ENCODE peak calls at places on chromosomes 12 and 14, in five cellular contexts. I is H9, E is mesenchymal stem cell, T is mesendoderm, U is IMR-90. O is an unnamed sample.

GRCh38 chr14:22845103-22845394 is 8.7 kb downstream of the MMP14 start:
- DNase-seq in E (no peak), U (no peak), I (no peak), T (no peak), O (no peak)

GRCh38 chr14:50452285-50452684 is 55.6 kb upstream of the CDKL1 start:
- DNase-seq in T (no peak), E (no peak), I (no peak), U (peak), O (no peak)

GRCh38 chr12:108627134-108627920 is 6.4 kb downstream of the SELPLG start:
- DNase-seq in U (no peak), E (no peak), T (no peak), I (no peak), O (no peak)

GRCh38 chr14:90228478-90228877 is 27.9 kb upstream of the PSMC1 start:
- DNase-seq in U (no peak), I (no peak), E (no peak), T (no peak), O (no peak)

GRCh38 chr12:4274396-4274959 is 916 bp downstream of the CCND2 start:
- DNase-seq in I (peak), T (no peak), E (peak), U (no peak), O (no peak)

GRCh38 chr14:32259368-32260013 is 56.4 kb upstream of the RNU6-8 start:
- DNase-seq in U (peak), T (peak), E (peak), I (peak), O (no peak)

GRCh38 chr12:4276524-4277204 is 3.1 kb downstream of the CCND2 start:
- DNase-seq in U (peak), E (peak), T (peak), I (peak), O (peak)

GRCh38 chr14:69260979-69261605 is 1.1 kb downstream of the GALNT16 start:
- DNase-seq in E (no peak), I (peak), U (no peak), T (peak), O (no peak)

GRCh38 chr12:43737646-43738045 is 20.9 kb downstream of the PUS7L start:
- DNase-seq in T (no peak), U (peak), I (no peak), E (peak), O (no peak)

GRCh38 chr14:105485720-105486332 is 860 bp upstream of the CRIP1 start:
- DNase-seq in I (peak), T (peak), U (no peak), E (peak), O (no peak)

GRCh38 chr14:93974833-93975232 is 1.5 kb downstream of the ASB2 start:
- DNase-seq in T (no peak), U (no peak), I (no peak), E (no peak), O (no peak)

GRCh38 chr14:58315606-58316005 is 17.3 kb downstream of the ARID4A start:
- DNase-seq in U (peak), T (no peak), I (no peak), E (no peak), O (no peak)

GRCh38 chr12:105672576-105672975 is 342.1 kb downstream of the C12orf75 start:
- DNase-seq in T (no peak), I (no peak), E (peak), U (no peak), O (no peak)

GRCh38 chr12:108000111-108000510 is 129.0 kb upstream of the WSCD2 start:
- DNase-seq in E (no peak), T (no peak), I (no peak), U (no peak), O (no peak)

GRCh38 chr14:67393689-67394088 is 18.3 kb downstream of the PLEK2 start:
- DNase-seq in I (no peak), U (no peak), E (no peak), T (no peak), O (no peak)

DNA sequence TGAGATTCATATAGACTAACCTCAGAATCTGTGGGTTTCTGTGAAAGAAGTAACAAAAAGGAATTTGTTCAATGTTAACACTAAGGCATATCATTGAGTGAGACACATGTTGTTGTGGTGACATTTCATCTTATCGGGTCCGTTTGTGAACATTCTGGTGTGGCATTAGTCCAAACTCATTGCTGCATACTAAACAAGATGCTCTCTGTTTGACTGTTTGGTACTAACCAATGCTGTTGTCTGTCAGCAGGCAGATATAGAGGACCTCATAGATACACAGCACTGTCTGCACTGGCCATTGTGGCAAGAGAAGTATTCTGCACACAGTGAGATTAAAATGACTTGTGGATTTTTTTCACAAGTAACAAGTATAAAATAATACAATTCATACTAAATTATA is 41.2 kb downstream of the SLC25A21 start:
- DNase-seq in U (no peak), T (no peak), E (no peak), I (no peak), O (no peak)
- H4K8ac ChIP-seq in U (no peak), T (no peak), E (no peak), I (no peak), O (no peak)

GRCh38 chr12:15636060-15636890 is 152.9 kb downstream of the EPS8 start:
- DNase-seq in I (no peak), E (no peak), T (peak), U (no peak), O (no peak)

GRCh38 chr12:15632708-15633107 is 156.5 kb downstream of the EPS8 start:
- DNase-seq in I (no peak), T (no peak), E (no peak), U (no peak), O (no peak)

GRCh38 chr12:15631007-15631715 is 158.0 kb downstream of the EPS8 start:
- DNase-seq in T (no peak), E (no peak), U (no peak), I (no peak), O (no peak)

GRCh38 chr12:15634010-15634676 is 155.0 kb downstream of the EPS8 start:
- DNase-seq in E (peak), U (peak), I (no peak), T (no peak), O (no peak)

DNA sequence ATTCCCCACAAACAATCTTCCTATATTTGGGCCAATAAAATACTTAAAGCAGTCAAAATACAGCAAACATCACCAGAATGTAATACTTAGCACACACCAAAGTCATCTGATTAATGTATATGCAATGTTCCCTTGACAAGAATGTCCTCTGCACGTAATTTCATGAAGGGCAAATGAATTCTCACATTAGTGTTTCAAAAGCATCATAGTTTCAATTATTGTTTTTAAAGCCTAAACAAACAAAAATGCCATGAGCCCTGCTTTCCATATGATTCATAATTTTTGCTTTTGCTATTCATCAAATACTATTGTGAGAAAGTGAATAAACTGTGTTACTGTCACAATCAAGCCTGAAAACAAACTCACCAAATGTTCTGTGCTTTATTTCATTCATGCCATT is 156.0 kb downstream of the EPS8 start:
- DNase-seq in T (no peak), U (no peak), E (no peak), I (no peak), O (no peak)
- H4K8ac ChIP-seq in T (no peak), U (no peak), E (no peak), I (no peak), O (no peak)

DNA sequence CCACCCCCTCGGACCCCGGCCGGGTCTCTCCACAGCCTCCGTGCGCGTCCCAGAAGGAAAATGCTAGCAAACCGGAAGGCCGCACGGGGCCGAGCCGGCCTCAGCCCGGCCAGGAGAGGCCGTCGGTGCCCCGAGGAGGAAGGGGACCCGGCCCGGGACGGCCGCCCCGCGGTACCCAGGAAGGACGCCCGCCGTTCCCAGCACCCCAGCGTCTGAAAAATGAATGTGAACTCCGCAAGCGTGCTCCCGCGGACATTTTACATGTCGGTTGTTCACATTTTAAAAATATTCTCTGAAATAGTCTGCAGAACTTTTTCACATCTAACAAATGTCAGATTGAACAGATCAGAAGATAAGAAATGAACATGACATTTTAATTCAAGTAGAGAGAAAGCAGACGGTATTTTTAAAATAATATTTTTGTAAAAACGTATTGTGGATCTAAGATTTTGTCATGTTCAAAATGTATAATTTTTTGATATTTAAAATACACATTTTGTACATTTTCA is 101.8 kb upstream of the DIO3 start:
- DNase-seq in I (peak), T (no peak), U (no peak), E (no peak), O (no peak)
- H4K8ac ChIP-seq in I (no peak), T (no peak), U (no peak), E (no peak), O (peak)

GRCh38 chr14:64879635-64880381 is at the start of gene SPTB:
- DNase-seq in U (no peak), T (peak), I (peak), E (peak), O (peak)

GRCh38 chr14:64873506-64874220 is 6.0 kb downstream of the SPTB start:
- DNase-seq in U (peak), E (peak), T (no peak), I (no peak), O (no peak)

GRCh38 chr14:64875350-64875749 is 4.4 kb downstream of the SPTB start:
- DNase-seq in I (no peak), T (no peak), E (no peak), U (no peak), O (no peak)

GRCh38 chr14:64880382-64881121 is 845 bp upstream of the SPTB start:
- DNase-seq in I (peak), T (peak), U (no peak), E (peak), O (no peak)

GRCh38 chr14:64878775-64879634 is 702 bp downstream of the SPTB start:
- DNase-seq in E (peak), T (peak), I (peak), U (no peak), O (peak)
- H4K8ac ChIP-seq in E (no peak), T (no peak), I (no peak), U (no peak), O (no peak)

DNA sequence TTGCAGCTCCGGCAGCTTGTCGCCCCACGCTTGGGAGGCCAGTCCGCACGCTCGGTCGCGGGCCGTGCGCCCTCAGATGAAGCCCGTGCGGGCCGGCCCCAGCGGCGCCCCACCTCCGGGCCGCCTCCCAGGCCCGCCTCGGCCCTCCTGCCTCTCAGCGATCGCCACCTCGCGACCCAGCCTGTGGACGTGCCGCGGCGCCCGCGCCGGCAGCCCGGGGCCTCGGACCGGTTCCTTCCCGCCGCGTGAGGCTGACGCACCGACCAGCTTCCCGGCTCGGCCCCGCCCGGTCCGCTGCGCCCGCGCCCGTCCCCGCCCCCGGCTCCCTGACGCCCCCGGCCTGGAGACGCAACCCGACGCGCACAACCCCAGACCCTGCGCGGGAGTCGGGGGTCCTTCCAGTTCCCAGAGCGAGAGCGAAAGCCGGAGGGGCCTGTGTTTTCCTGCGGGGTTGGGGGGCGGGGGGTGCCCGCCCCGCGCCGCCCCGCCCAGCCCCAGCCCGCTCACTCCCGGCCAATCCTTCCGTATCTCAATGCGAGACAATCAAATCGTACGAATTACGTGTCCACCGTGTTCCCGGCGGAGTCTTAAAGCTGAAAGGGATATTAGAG is at the start of gene ERO1A:
- DNase-seq in U (peak), I (peak), T (peak), E (peak), O (peak)
- H4K8ac ChIP-seq in U (peak), I (no peak), T (peak), E (peak), O (peak)

GRCh38 chr14:24232121-24232644 is at the start of gene NEDD8:
- DNase-seq in T (peak), I (peak), E (peak), U (peak), O (peak)

GRCh38 chr14:24232645-24233537 is at the start of gene GMPR2:
- DNase-seq in I (no peak), U (no peak), T (no peak), E (peak), O (no peak)

GRCh38 chr14:24233538-24233866 is 773 bp downstream of the GMPR2 start:
- DNase-seq in I (no peak), E (no peak), T (peak), U (no peak), O (no peak)

GRCh38 chr14:24228902-24229301 is 3.3 kb downstream of the NEDD8 start:
- DNase-seq in T (no peak), I (no peak), E (no peak), U (no peak), O (no peak)

DNA sequence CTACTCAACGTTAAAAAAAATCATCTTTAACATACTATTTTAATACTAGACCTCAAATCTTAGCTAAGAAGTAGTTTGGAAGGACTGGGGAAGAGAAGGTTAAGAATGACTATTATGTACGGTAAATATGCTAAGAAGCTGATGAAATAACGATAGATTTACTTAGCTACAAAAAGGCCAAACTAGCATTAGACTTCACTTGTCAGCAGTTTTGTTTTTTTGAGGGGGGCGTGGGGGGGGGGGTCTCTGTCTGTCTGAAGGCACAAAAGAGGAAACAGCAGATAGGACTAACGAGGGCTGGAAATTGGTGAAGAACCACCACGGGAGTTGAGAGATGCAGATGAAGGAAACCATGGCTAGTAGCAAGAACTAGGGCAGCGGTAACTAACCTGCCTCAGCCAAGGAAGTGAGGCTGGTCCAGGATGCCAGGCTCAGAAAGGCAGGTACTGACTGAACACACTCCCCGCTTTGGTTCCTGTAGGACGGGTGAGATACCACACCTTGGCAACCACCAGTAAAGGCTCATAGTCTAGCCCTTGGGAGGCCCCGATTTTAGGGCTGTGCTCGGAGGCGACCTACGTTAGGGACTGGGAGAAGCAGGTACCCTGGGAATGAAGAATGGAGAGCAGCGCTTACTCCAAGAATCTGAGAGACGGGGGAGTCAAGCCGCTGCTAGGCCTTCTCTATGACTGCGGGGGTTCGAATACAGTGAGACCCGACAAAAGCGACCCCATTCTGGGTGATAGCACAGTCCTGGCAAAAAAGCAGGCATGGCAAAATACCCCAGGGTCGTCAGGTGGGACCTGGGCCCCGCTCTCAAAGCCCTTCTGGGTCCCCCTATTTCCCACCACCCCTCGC is 675 bp downstream of the NEDD8 start:
- DNase-seq in E (no peak), U (no peak), T (no peak), I (no peak), O (peak)
- H4K8ac ChIP-seq in E (peak), U (peak), T (peak), I (peak), O (peak)

GRCh38 chr14:72236629-72237028 is 304.4 kb downstream of the RGS6 start:
- DNase-seq in I (no peak), E (no peak), T (no peak), U (no peak), O (no peak)
- H4K8ac ChIP-seq in I (no peak), E (no peak), T (no peak), U (no peak), O (no peak)

DNA sequence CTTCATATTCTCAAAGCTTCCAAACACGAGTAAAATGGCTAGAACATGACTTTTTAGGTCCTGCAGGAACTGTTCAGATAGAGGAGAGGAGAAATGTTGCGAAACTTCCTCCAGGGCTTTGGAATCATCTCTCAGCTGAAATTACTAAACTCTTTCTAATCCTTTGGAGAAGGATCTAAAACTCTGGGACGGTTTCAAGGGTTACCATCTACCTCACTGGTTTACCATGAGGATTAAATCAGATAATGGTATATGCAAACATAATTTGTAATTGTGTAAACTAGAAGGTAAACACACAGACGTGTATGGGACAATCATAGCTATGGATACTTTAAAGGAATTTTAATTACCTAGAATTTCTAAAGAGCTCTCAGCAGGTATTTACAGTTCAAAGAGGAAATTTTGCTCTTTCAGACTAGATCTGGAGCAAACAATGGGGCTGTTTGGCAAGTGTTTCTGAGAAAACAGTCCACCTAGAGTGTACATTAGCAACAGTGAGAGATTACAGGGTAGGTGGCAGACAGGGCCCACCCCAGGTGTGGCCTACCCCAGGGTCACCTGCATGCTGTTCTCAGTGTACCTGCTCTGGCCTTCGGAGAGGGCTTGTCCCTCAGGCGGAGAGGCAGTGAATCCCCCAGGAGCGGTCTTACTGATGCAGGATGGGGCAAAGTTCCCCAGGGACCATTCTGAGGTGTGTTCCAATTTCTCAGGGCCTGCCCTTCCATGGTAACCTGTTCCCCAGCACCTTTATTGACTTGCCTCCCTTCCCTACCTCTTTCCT is 124.7 kb upstream of the MAX start:
- DNase-seq in T (peak), E (peak), I (no peak), U (peak), O (no peak)
- H4K8ac ChIP-seq in T (no peak), E (peak), I (no peak), U (no peak), O (no peak)

DNA sequence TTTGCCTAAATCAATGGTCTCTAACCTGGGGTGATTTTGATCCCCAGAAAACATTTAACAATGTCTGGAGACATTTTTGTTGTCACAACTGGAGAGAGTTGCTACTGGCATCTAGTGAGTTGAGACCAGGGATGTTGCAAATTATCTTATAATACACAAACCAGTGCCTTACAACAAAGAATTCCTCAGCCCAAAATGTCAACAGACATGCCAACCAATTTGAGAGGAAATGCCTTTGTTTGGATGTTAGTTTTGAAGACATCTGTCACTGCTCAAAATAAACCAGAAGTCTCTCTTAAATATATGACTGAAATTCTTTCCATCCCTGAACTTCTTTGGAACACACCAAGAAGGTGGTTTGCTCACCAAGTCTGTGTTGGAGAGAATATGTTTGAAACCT is 336.9 kb upstream of the ATP2B1 start:
- DNase-seq in I (no peak), T (no peak), U (no peak), E (no peak), O (no peak)
- H4K8ac ChIP-seq in I (no peak), T (no peak), U (no peak), E (no peak), O (no peak)

O was measured in H1.